ENCODE peak calls at places on chromosomes 12 and 14, in eight cellular contexts. One of them, this sample, is unnamed.

GRCh38 chr12:10189653-10190052 is 10.8 kb downstream of the TMEM52B start:
- DNase-seq in glutamatergic neuron: peak
- DNase-seq in heart left ventricle: no peak
- DNase-seq in AG08395: peak
- DNase-seq in HFFc6: peak
- DNase-seq in islet precursor cell: peak
- DNase-seq in RWPE2: no peak
- DNase-seq in left lung: no peak
- DNase-seq in this sample: no peak

GRCh38 chr12:50400104-50400637 is 514 bp upstream of the LARP4 start:
- DNase-seq in left lung: no peak
- DNase-seq in heart left ventricle: no peak
- DNase-seq in islet precursor cell: no peak
- DNase-seq in glutamatergic neuron: no peak
- DNase-seq in RWPE2: no peak
- DNase-seq in HFFc6: no peak
- DNase-seq in AG08395: no peak
- DNase-seq in this sample: no peak

GRCh38 chr14:51319181-51319597 is 79.1 kb downstream of the TMX1 start:
- DNase-seq in HFFc6: no peak
- DNase-seq in left lung: no peak
- DNase-seq in AG08395: no peak
- DNase-seq in RWPE2: no peak
- DNase-seq in heart left ventricle: no peak
- DNase-seq in islet precursor cell: no peak
- DNase-seq in glutamatergic neuron: no peak
- DNase-seq in this sample: no peak

GRCh38 chr12:10361084-10361483 is 28.8 kb downstream of the KLRK1 start:
- DNase-seq in AG08395: no peak
- DNase-seq in glutamatergic neuron: no peak
- DNase-seq in RWPE2: no peak
- DNase-seq in heart left ventricle: no peak
- DNase-seq in islet precursor cell: no peak
- DNase-seq in HFFc6: no peak
- DNase-seq in left lung: no peak
- DNase-seq in this sample: no peak

GRCh38 chr12:104651812-104652211 is 195.1 kb downstream of the CHST11 start:
- DNase-seq in HFFc6: no peak
- DNase-seq in islet precursor cell: peak
- DNase-seq in left lung: no peak
- DNase-seq in glutamatergic neuron: no peak
- DNase-seq in RWPE2: no peak
- DNase-seq in AG08395: no peak
- DNase-seq in heart left ventricle: no peak
- DNase-seq in this sample: no peak

GRCh38 chr14:96997996-96998395 is 200.8 kb downstream of the VRK1 start:
- DNase-seq in left lung: no peak
- DNase-seq in RWPE2: no peak
- DNase-seq in glutamatergic neuron: no peak
- DNase-seq in HFFc6: no peak
- DNase-seq in islet precursor cell: peak
- DNase-seq in heart left ventricle: no peak
- DNase-seq in AG08395: no peak
- DNase-seq in this sample: no peak

GRCh38 chr12:25789520-25789919 is 169.0 kb upstream of the RASSF8 start:
- DNase-seq in HFFc6: no peak
- DNase-seq in RWPE2: no peak
- DNase-seq in islet precursor cell: no peak
- DNase-seq in left lung: no peak
- DNase-seq in AG08395: no peak
- DNase-seq in glutamatergic neuron: no peak
- DNase-seq in heart left ventricle: no peak
- DNase-seq in this sample: no peak

GRCh38 chr14:92259613-92260357 is 63.2 kb upstream of the SLC24A4 start:
- DNase-seq in HFFc6: no peak
- DNase-seq in AG08395: no peak
- DNase-seq in left lung: no peak
- DNase-seq in islet precursor cell: no peak
- DNase-seq in glutamatergic neuron: no peak
- DNase-seq in heart left ventricle: no peak
- DNase-seq in RWPE2: no peak
- DNase-seq in this sample: no peak

GRCh38 chr12:4270016-4270669 is 3.4 kb upstream of the CCND2 start:
- DNase-seq in RWPE2: no peak
- DNase-seq in AG08395: no peak
- DNase-seq in glutamatergic neuron: no peak
- DNase-seq in HFFc6: no peak
- DNase-seq in islet precursor cell: peak
- DNase-seq in left lung: no peak
- DNase-seq in heart left ventricle: no peak
- DNase-seq in this sample: no peak

GRCh38 chr12:115383668-115384067 is 699.7 kb upstream of the TBX3 start:
- DNase-seq in HFFc6: no peak
- DNase-seq in left lung: peak
- DNase-seq in glutamatergic neuron: no peak
- DNase-seq in islet precursor cell: no peak
- DNase-seq in AG08395: no peak
- DNase-seq in RWPE2: peak
- DNase-seq in heart left ventricle: peak
- DNase-seq in this sample: no peak

GRCh38 chr12:25438638-25439037 is 114.4 kb downstream of the LMNTD1 start:
- DNase-seq in HFFc6: peak
- DNase-seq in left lung: no peak
- DNase-seq in RWPE2: no peak
- DNase-seq in AG08395: peak
- DNase-seq in glutamatergic neuron: no peak
- DNase-seq in islet precursor cell: no peak
- DNase-seq in heart left ventricle: no peak
- DNase-seq in this sample: peak

GRCh38 chr12:128098725-128099124 is 168.2 kb upstream of the TMEM132C start:
- DNase-seq in islet precursor cell: peak
- DNase-seq in HFFc6: no peak
- DNase-seq in left lung: no peak
- DNase-seq in AG08395: no peak
- DNase-seq in heart left ventricle: no peak
- DNase-seq in glutamatergic neuron: no peak
- DNase-seq in RWPE2: no peak
- DNase-seq in this sample: no peak

GRCh38 chr14:47555333-47555732 is 120.1 kb downstream of the MDGA2 start:
- DNase-seq in islet precursor cell: no peak
- DNase-seq in left lung: no peak
- DNase-seq in HFFc6: no peak
- DNase-seq in RWPE2: no peak
- DNase-seq in AG08395: no peak
- DNase-seq in glutamatergic neuron: no peak
- DNase-seq in heart left ventricle: no peak
- DNase-seq in this sample: no peak

GRCh38 chr14:55131782-55132181 is 2.7 kb downstream of the LGALS3 start:
- DNase-seq in RWPE2: no peak
- DNase-seq in glutamatergic neuron: no peak
- DNase-seq in HFFc6: no peak
- DNase-seq in heart left ventricle: peak
- DNase-seq in AG08395: peak
- DNase-seq in left lung: no peak
- DNase-seq in islet precursor cell: no peak
- DNase-seq in this sample: no peak

GRCh38 chr14:53365516-53366130 is 212.5 kb upstream of the DDHD1 start:
- DNase-seq in left lung: no peak
- DNase-seq in HFFc6: no peak
- DNase-seq in AG08395: no peak
- DNase-seq in RWPE2: no peak
- DNase-seq in glutamatergic neuron: no peak
- DNase-seq in islet precursor cell: no peak
- DNase-seq in heart left ventricle: no peak
- DNase-seq in this sample: no peak

This sample was measured in kidney epithelial cell.